ENCODE peak calls at places on chromosome 18, in four cellular contexts. One of them, this sample, is unnamed.

GRCh38 chr18:25058520-25058919 is 293.4 kb downstream of the ZNF521 start:
- DNase-seq in HepG2: no peak
- DNase-seq in HCT116: no peak
- DNase-seq in K562: no peak
- DNase-seq in this sample: no peak

GRCh38 chr18:13243363-13243762 is 24.8 kb downstream of the LDLRAD4 start:
- DNase-seq in HCT116: no peak
- DNase-seq in K562: no peak
- DNase-seq in HepG2: no peak
- DNase-seq in this sample: no peak

GRCh38 chr18:63476666-63477065 is at the start of gene SERPINB5:
- DNase-seq in HCT116: peak
- DNase-seq in K562: no peak
- DNase-seq in HepG2: no peak
- DNase-seq in this sample: no peak

GRCh38 chr18:23357992-23358594 is 95.0 kb upstream of the RIOK3 start:
- DNase-seq in HCT116: no peak
- DNase-seq in K562: no peak
- DNase-seq in HepG2: no peak
- DNase-seq in this sample: no peak

GRCh38 chr18:60466671-60467070 is 94.1 kb upstream of the MC4R start:
- DNase-seq in K562: no peak
- DNase-seq in HCT116: no peak
- DNase-seq in HepG2: no peak
- DNase-seq in this sample: no peak

GRCh38 chr18:35514752-35515459 is 17.1 kb upstream of the INO80C start:
- DNase-seq in HCT116: no peak
- DNase-seq in HepG2: no peak
- DNase-seq in K562: peak
- DNase-seq in this sample: no peak

GRCh38 chr18:24959100-24959499 is 392.9 kb downstream of the ZNF521 start:
- DNase-seq in K562: no peak
- DNase-seq in HCT116: no peak
- DNase-seq in HepG2: no peak
- DNase-seq in this sample: no peak

GRCh38 chr18:72830109-72830508 is 37.7 kb downstream of the NETO1 start:
- DNase-seq in K562: no peak
- DNase-seq in HepG2: no peak
- DNase-seq in HCT116: no peak
- DNase-seq in this sample: peak

GRCh38 chr18:22342625-22343024 is 75.1 kb downstream of the CTAGE1 start:
- DNase-seq in HCT116: no peak
- DNase-seq in K562: peak
- DNase-seq in HepG2: no peak
- DNase-seq in this sample: no peak

GRCh38 chr18:44590976-44591375 is 89.7 kb upstream of the SETBP1 start:
- DNase-seq in HCT116: no peak
- DNase-seq in HepG2: no peak
- DNase-seq in K562: no peak
- DNase-seq in this sample: no peak

GRCh38 chr18:78430171-78430857 is 549.3 kb upstream of the SALL3 start:
- DNase-seq in HCT116: no peak
- DNase-seq in HepG2: no peak
- DNase-seq in K562: no peak
- DNase-seq in this sample: no peak

GRCh38 chr18:9181275-9181674 is 44.7 kb downstream of the ANKRD12 start:
- DNase-seq in HepG2: no peak
- DNase-seq in K562: no peak
- DNase-seq in HCT116: no peak
- DNase-seq in this sample: no peak

GRCh38 chr18:28136071-28136470 is 40.9 kb downstream of the CDH2 start:
- DNase-seq in K562: no peak
- DNase-seq in HepG2: no peak
- DNase-seq in HCT116: no peak
- DNase-seq in this sample: no peak

GRCh38 chr18:47709556-47709955 is 220.9 kb downstream of the SMAD2 start:
- DNase-seq in K562: no peak
- DNase-seq in HCT116: no peak
- DNase-seq in HepG2: no peak
- DNase-seq in this sample: no peak

GRCh38 chr18:77132369-77133050 is at the start of gene MBP:
- DNase-seq in HCT116: no peak
- DNase-seq in K562: no peak
- DNase-seq in HepG2: no peak
- DNase-seq in this sample: peak

GRCh38 chr18:62566199-62566598 is 43.4 kb downstream of the ZCCHC2 start:
- DNase-seq in HepG2: peak
- DNase-seq in HCT116: no peak
- DNase-seq in K562: peak
- DNase-seq in this sample: peak

GRCh38 chr18:48815581-48816324 is 135.0 kb downstream of the SMAD7 start:
- DNase-seq in HCT116: no peak
- DNase-seq in HepG2: no peak
- DNase-seq in K562: no peak
- DNase-seq in this sample: no peak

GRCh38 chr18:34122724-34123334 is 101.9 kb downstream of the NOL4 start:
- DNase-seq in HCT116: peak
- DNase-seq in HepG2: peak
- DNase-seq in K562: peak
- DNase-seq in this sample: no peak

GRCh38 chr18:5298156-5298852 is 2.8 kb upstream of the ZBTB14 start:
- DNase-seq in HepG2: peak
- DNase-seq in HCT116: no peak
- DNase-seq in K562: peak
- DNase-seq in this sample: no peak

GRCh38 chr18:34695300-34695699 is 14.8 kb upstream of the DTNA start:
- DNase-seq in HepG2: no peak
- DNase-seq in K562: no peak
- DNase-seq in HCT116: no peak
- DNase-seq in this sample: no peak

GRCh38 chr18:39942702-39943101 is 2012.3 kb upstream of the PIK3C3 start:
- DNase-seq in HCT116: no peak
- DNase-seq in K562: no peak
- DNase-seq in HepG2: no peak
- DNase-seq in this sample: no peak
- H2AFZ ChIP-seq in HCT116: no peak
- H2AFZ ChIP-seq in K562: no peak
- H2AFZ ChIP-seq in HepG2: no peak
- H2AFZ ChIP-seq in this sample: peak

DNA sequence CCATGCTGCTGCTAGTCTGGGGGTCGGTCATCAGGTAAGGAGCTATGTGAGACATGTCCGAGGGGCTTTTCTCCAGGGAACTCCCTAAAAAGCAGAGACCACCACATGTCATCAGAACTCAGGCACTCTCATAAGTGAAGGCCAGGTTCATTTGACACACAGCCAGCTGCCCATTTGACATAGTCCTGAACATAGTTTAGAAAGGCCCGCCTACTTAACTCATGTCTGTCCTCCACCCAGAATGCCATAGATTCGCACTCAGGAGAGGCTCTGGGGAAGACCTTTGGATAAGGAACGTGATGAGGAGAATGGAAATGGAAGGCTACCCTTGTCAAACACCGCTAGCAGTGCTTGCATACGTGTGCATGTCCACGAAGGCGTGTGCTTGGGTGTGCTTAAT is 157.2 kb downstream of the PTGR3 start:
- DNase-seq in HCT116: no peak
- DNase-seq in HepG2: no peak
- DNase-seq in K562: no peak
- DNase-seq in this sample: no peak
- TF ChIP-seq JUND in HCT116: no peak
- TF ChIP-seq JUND in HepG2: no peak
- TF ChIP-seq JUND in K562: no peak
- TF ChIP-seq JUND in this sample: no peak

GRCh38 chr18:41140506-41140905 is 814.5 kb upstream of the PIK3C3 start:
- DNase-seq in HepG2: no peak
- DNase-seq in K562: no peak
- DNase-seq in HCT116: no peak
- DNase-seq in this sample: no peak

GRCh38 chr18:41145526-41145925 is 809.5 kb upstream of the PIK3C3 start:
- DNase-seq in K562: no peak
- DNase-seq in HepG2: no peak
- DNase-seq in HCT116: no peak
- DNase-seq in this sample: no peak

GRCh38 chr18:41150316-41150715 is 804.7 kb upstream of the PIK3C3 start:
- DNase-seq in K562: no peak
- DNase-seq in HCT116: no peak
- DNase-seq in HepG2: no peak
- DNase-seq in this sample: no peak

GRCh38 chr18:41146301-41146700 is 808.7 kb upstream of the PIK3C3 start:
- DNase-seq in HepG2: no peak
- DNase-seq in K562: no peak
- DNase-seq in HCT116: no peak
- DNase-seq in this sample: no peak

GRCh38 chr18:41144444-41144843 is 810.6 kb upstream of the PIK3C3 start:
- DNase-seq in HepG2: no peak
- DNase-seq in HCT116: no peak
- DNase-seq in K562: no peak
- DNase-seq in this sample: no peak
- H2AFZ ChIP-seq in HepG2: no peak
- H2AFZ ChIP-seq in HCT116: no peak
- H2AFZ ChIP-seq in K562: no peak
- H2AFZ ChIP-seq in this sample: no peak

DNA sequence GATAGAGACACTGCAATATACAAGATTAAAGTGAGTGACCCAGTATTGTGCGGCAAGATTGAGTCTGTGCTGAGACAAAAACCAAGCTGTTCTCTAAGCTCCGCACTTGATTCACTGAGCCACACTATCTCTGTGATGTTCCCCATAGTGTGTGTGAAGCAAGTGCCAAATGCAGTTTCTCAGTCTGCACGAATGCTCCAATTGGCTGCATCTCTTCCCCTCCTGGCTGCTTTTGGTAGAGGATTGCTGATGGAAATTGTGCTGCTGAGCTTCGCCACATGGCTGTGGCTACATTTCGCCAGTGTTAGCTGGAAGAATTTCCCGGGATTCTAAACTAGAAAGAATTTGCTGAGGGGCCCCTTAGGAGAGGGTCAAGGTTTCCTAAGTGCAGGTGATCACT is 317.1 kb downstream of the DCC start:
- DNase-seq in HepG2: no peak
- DNase-seq in HCT116: no peak
- DNase-seq in K562: no peak
- DNase-seq in this sample: no peak
- TF ChIP-seq JUND in HepG2: no peak
- TF ChIP-seq JUND in HCT116: no peak
- TF ChIP-seq JUND in K562: no peak
- TF ChIP-seq JUND in this sample: no peak

DNA sequence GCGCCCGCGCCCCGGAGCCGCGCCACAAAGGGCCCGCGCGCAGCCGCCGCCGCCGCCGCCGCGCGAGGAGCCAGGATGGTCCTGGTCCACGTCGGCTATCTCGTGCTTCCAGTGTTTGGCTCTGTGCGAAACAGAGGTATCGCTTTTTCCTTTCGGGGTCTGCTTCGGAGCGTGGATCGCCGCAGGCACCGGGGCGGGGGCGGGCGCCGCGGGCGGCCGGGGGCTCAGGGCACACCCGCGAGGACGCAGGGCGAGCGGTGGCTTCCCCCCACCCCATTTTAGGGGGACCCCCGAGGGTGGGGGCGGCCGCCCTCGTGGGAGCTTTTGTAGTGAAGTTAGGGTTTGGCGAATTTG is 230.0 kb downstream of the HAUS1 start:
- DNase-seq in K562: no peak
- DNase-seq in HCT116: no peak
- DNase-seq in HepG2: no peak
- DNase-seq in this sample: no peak
- H2AFZ ChIP-seq in K562: no peak
- H2AFZ ChIP-seq in HCT116: peak
- H2AFZ ChIP-seq in HepG2: no peak
- H2AFZ ChIP-seq in this sample: no peak

GRCh38 chr18:41720226-41720625 is 234.8 kb upstream of the PIK3C3 start:
- DNase-seq in HepG2: no peak
- DNase-seq in K562: no peak
- DNase-seq in HCT116: no peak
- DNase-seq in this sample: no peak
- TF ChIP-seq JUND in HepG2: no peak
- TF ChIP-seq JUND in K562: no peak
- TF ChIP-seq JUND in HCT116: no peak
- TF ChIP-seq JUND in this sample: no peak

GRCh38 chr18:58772161-58772560 is 92.5 kb upstream of the ZNF532 start:
- DNase-seq in HepG2: no peak
- DNase-seq in K562: no peak
- DNase-seq in HCT116: no peak
- DNase-seq in this sample: no peak

GRCh38 chr18:58766164-58766563 is 94.9 kb downstream of the MALT1 start:
- DNase-seq in K562: no peak
- DNase-seq in HepG2: no peak
- DNase-seq in HCT116: no peak
- DNase-seq in this sample: peak

GRCh38 chr18:58769321-58769720 is 95.4 kb upstream of the ZNF532 start:
- DNase-seq in HCT116: no peak
- DNase-seq in K562: no peak
- DNase-seq in HepG2: no peak
- DNase-seq in this sample: no peak

GRCh38 chr18:58762781-58763171 is 91.5 kb downstream of the MALT1 start:
- DNase-seq in HCT116: no peak
- DNase-seq in K562: peak
- DNase-seq in HepG2: no peak
- DNase-seq in this sample: no peak

DNA sequence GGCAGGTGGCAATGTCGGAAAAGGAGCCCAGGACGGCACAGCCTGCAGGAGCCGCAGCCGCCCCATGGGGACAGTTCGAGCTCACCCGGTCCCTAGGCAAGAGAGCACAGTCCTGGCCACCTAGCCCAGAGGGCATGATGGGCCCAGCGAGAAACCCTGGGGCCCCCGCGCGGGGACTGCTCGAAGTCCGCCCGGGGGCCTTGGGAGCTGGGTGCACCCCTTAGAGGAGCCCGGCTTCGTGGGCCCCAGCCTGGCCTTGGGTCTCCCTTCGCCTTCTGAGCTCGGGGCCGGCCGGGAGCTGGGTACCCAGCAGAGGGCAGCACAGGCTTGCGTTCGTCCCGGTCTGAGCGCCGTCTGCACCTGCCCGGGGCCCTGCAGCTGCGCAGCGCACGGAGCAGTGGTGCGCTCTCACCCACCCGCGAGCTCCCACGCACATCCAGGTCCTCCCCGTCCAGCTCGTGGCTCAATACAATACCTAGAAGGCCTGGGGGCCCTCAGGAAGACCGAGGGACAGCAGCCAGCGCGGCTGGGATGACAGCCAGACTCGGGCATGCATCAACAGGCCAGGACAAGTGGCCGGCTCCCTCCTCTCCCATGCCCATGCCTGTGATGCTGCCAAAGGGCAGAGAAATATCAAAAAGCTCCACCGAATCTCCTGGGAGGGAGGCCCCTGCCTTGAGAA is 96.2 kb upstream of the ZNF532 start:
- DNase-seq in HCT116: peak
- DNase-seq in HepG2: peak
- DNase-seq in K562: peak
- DNase-seq in this sample: peak
- H2AFZ ChIP-seq in HCT116: no peak
- H2AFZ ChIP-seq in HepG2: no peak
- H2AFZ ChIP-seq in K562: no peak
- H2AFZ ChIP-seq in this sample: peak

This sample was measured in H1.